ENCODE peak calls at places on chromosomes 6 and 20, in eight cellular contexts. One of them, this sample, is unnamed.

GRCh38 chr6:118565317-118565960 is 17.3 kb downstream of the PLN start:
- DNase-seq in caudate nucleus: peak; percentile 43
- DNase-seq in fibroblast of villous mesenchyme: no peak
- DNase-seq in NCI-H774: peak; percentile 45
- DNase-seq in NCI-H2029: peak; percentile 75
- DNase-seq in HTR-8/SVneo: peak; percentile 20
- DNase-seq in CD4-positive, alpha-beta T cell: no peak
- DNase-seq in cardiac septum: no peak
- DNase-seq in this sample: peak; percentile 70

GRCh38 chr6:169292340-169293124 is 38.9 kb upstream of the THBS2 start:
- DNase-seq in caudate nucleus: peak; percentile 15
- DNase-seq in fibroblast of villous mesenchyme: peak; percentile 96
- DNase-seq in NCI-H774: no peak
- DNase-seq in NCI-H2029: peak; percentile 5
- DNase-seq in HTR-8/SVneo: peak; percentile 84
- DNase-seq in CD4-positive, alpha-beta T cell: no peak
- DNase-seq in cardiac septum: no peak
- DNase-seq in this sample: no peak

GRCh38 chr20:50278684-50279531 is 88.3 kb downstream of the CEBPB start:
- DNase-seq in caudate nucleus: no peak
- DNase-seq in fibroblast of villous mesenchyme: peak; percentile 78
- DNase-seq in NCI-H774: no peak
- DNase-seq in NCI-H2029: no peak
- DNase-seq in HTR-8/SVneo: no peak
- DNase-seq in CD4-positive, alpha-beta T cell: no peak
- DNase-seq in cardiac septum: no peak
- DNase-seq in this sample: no peak

GRCh38 chr6:48535569-48535968 is 424.6 kb upstream of the PTCHD4 start:
- DNase-seq in caudate nucleus: no peak
- DNase-seq in fibroblast of villous mesenchyme: peak; percentile 77
- DNase-seq in NCI-H774: no peak
- DNase-seq in NCI-H2029: no peak
- DNase-seq in HTR-8/SVneo: peak; percentile 5
- DNase-seq in CD4-positive, alpha-beta T cell: no peak
- DNase-seq in cardiac septum: no peak
- DNase-seq in this sample: no peak

GRCh38 chr20:63574156-63574828 is at the start of gene HELZ2:
- DNase-seq in caudate nucleus: peak; percentile 29
- DNase-seq in fibroblast of villous mesenchyme: peak; percentile 67
- DNase-seq in NCI-H774: peak; percentile 36
- DNase-seq in NCI-H2029: peak; percentile 42
- DNase-seq in HTR-8/SVneo: peak; percentile 98
- DNase-seq in CD4-positive, alpha-beta T cell: peak; percentile 74
- DNase-seq in cardiac septum: peak; percentile 94
- DNase-seq in this sample: no peak

GRCh38 chr6:23584134-23584763 is 541.8 kb upstream of the NRSN1 start:
- DNase-seq in caudate nucleus: no peak
- DNase-seq in fibroblast of villous mesenchyme: no peak
- DNase-seq in NCI-H774: no peak
- DNase-seq in NCI-H2029: no peak
- DNase-seq in HTR-8/SVneo: no peak
- DNase-seq in CD4-positive, alpha-beta T cell: no peak
- DNase-seq in cardiac septum: no peak
- DNase-seq in this sample: no peak

GRCh38 chr6:108164537-108164814 is 1.3 kb upstream of the NR2E1 start:
- DNase-seq in caudate nucleus: no peak
- DNase-seq in fibroblast of villous mesenchyme: no peak
- DNase-seq in NCI-H774: no peak
- DNase-seq in NCI-H2029: no peak
- DNase-seq in HTR-8/SVneo: no peak
- DNase-seq in CD4-positive, alpha-beta T cell: no peak
- DNase-seq in cardiac septum: no peak
- DNase-seq in this sample: no peak

GRCh38 chr6:107658920-107659879 is 164.9 kb downstream of the SCML4 start:
- DNase-seq in caudate nucleus: no peak
- DNase-seq in fibroblast of villous mesenchyme: no peak
- DNase-seq in NCI-H774: no peak
- DNase-seq in NCI-H2029: peak; percentile 81
- DNase-seq in HTR-8/SVneo: no peak
- DNase-seq in CD4-positive, alpha-beta T cell: no peak
- DNase-seq in cardiac septum: no peak
- DNase-seq in this sample: peak; percentile 82

GRCh38 chr6:5179917-5180316 is 80.8 kb downstream of the LYRM4 start:
- DNase-seq in caudate nucleus: no peak
- DNase-seq in fibroblast of villous mesenchyme: peak; percentile 32
- DNase-seq in NCI-H774: no peak
- DNase-seq in NCI-H2029: no peak
- DNase-seq in HTR-8/SVneo: no peak
- DNase-seq in CD4-positive, alpha-beta T cell: no peak
- DNase-seq in cardiac septum: no peak
- DNase-seq in this sample: no peak

This sample was measured in DMS153.